ENCODE peak calls at places on chromosomes 6 and 20, in six cellular contexts. Q is EL; T is T-helper 2 cell; S is left cardiac atrium; W is stimulated activated CD8-positive, alpha-beta memory T cell treated with anti-CD3 and anti-CD28 coated beads, Interleukin-7, amount 100 ng/mL, for 1 hour; G is brain microvascular endothelial cell. Y is an unnamed sample.

GRCh38 chr6:87237804-87238203 is 82.4 kb downstream of the ZNF292 start:
- DNase-seq in Q (peak), T (no peak), S (no peak), W (no peak), G (no peak), Y (no peak)

GRCh38 chr6:83265384-83265783 is 72.2 kb downstream of the RWDD2A start:
- DNase-seq in Q (peak), T (no peak), S (no peak), W (no peak), G (peak), Y (no peak)

GRCh38 chr20:29878777-29879442 is 1378.6 kb upstream of the DEFB115 start:
- DNase-seq in Q (no peak), T (no peak), S (no peak), W (no peak), G (no peak), Y (no peak)

GRCh38 chr6:12969933-12970332 is 253.4 kb downstream of the PHACTR1 start:
- DNase-seq in Q (peak), T (no peak), S (no peak), W (no peak), G (no peak), Y (no peak)

GRCh38 chr6:28719275-28719940 is 193.7 kb downstream of the GPX5 start:
- DNase-seq in Q (peak), T (no peak), S (no peak), W (no peak), G (peak), Y (no peak)

GRCh38 chr6:112879920-112880413 is 532.8 kb downstream of the RFPL4B start:
- DNase-seq in Q (no peak), T (no peak), S (no peak), W (no peak), G (no peak), Y (no peak)

GRCh38 chr6:97438011-97438671 is 155.1 kb upstream of the MMS22L start:
- DNase-seq in Q (no peak), T (no peak), S (no peak), W (no peak), G (no peak), Y (no peak)

GRCh38 chr6:15355683-15356099 is 109.8 kb downstream of the JARID2 start:
- DNase-seq in Q (no peak), T (no peak), S (no peak), W (no peak), G (no peak), Y (no peak)

GRCh38 chr20:44052166-44052565 is 134.8 kb downstream of the JPH2 start:
- DNase-seq in Q (no peak), T (no peak), S (no peak), W (no peak), G (no peak), Y (no peak)

GRCh38 chr20:46056027-46056833 is 27.2 kb downstream of the SLC12A5 start:
- DNase-seq in Q (no peak), T (no peak), S (no peak), W (no peak), G (no peak), Y (no peak)

GRCh38 chr20:38127011-38127621 is 38.0 kb downstream of the TGM2 start:
- DNase-seq in Q (peak), T (no peak), S (peak), W (no peak), G (peak), Y (no peak)

GRCh38 chr6:5525209-5525608 is 263.9 kb downstream of the FARS2 start:
- DNase-seq in Q (peak), T (no peak), S (no peak), W (no peak), G (peak), Y (no peak)

GRCh38 chr6:15247214-15247749 is 1.4 kb downstream of the JARID2 start:
- DNase-seq in Q (no peak), T (no peak), S (no peak), W (no peak), G (no peak), Y (no peak)